ENCODE peak calls at places on chromosomes 11 and 22, in five cellular contexts. One of them, this sample, is unnamed.

GRCh38 chr22:31637938-31638618 is 23.9 kb downstream of the PISD start:
- DNase-seq in stimulated activated CD4-positive, alpha-beta T cell treated with anti-CD3 and anti-CD28 coated beads, Interleukin-15, amount 100 ng/mL, for 1 hour: no peak
- DNase-seq in uterus: no peak
- DNase-seq in GM20000: peak
- DNase-seq in cardiac muscle cell: peak
- DNase-seq in this sample: no peak

GRCh38 chr22:19295733-19296132 is 4.2 kb upstream of the CLTCL1 start:
- DNase-seq in stimulated activated CD4-positive, alpha-beta T cell treated with anti-CD3 and anti-CD28 coated beads, Interleukin-15, amount 100 ng/mL, for 1 hour: no peak
- DNase-seq in uterus: no peak
- DNase-seq in GM20000: no peak
- DNase-seq in cardiac muscle cell: no peak
- DNase-seq in this sample: no peak

GRCh38 chr11:126893796-126894195 is 106.8 kb downstream of the KIRREL3 start:
- DNase-seq in stimulated activated CD4-positive, alpha-beta T cell treated with anti-CD3 and anti-CD28 coated beads, Interleukin-15, amount 100 ng/mL, for 1 hour: no peak
- DNase-seq in uterus: no peak
- DNase-seq in GM20000: no peak
- DNase-seq in cardiac muscle cell: no peak
- DNase-seq in this sample: no peak

GRCh38 chr11:62603771-62604170 is 2.1 kb upstream of the MTA2 start:
- DNase-seq in stimulated activated CD4-positive, alpha-beta T cell treated with anti-CD3 and anti-CD28 coated beads, Interleukin-15, amount 100 ng/mL, for 1 hour: no peak
- DNase-seq in uterus: no peak
- DNase-seq in GM20000: no peak
- DNase-seq in cardiac muscle cell: no peak
- DNase-seq in this sample: no peak

GRCh38 chr22:20663941-20664593 is 109.8 kb upstream of the SERPIND1 start:
- DNase-seq in stimulated activated CD4-positive, alpha-beta T cell treated with anti-CD3 and anti-CD28 coated beads, Interleukin-15, amount 100 ng/mL, for 1 hour: no peak
- DNase-seq in uterus: no peak
- DNase-seq in GM20000: no peak
- DNase-seq in cardiac muscle cell: no peak
- DNase-seq in this sample: no peak

GRCh38 chr11:35981581-35981980 is 37.7 kb downstream of the LDLRAD3 start:
- DNase-seq in stimulated activated CD4-positive, alpha-beta T cell treated with anti-CD3 and anti-CD28 coated beads, Interleukin-15, amount 100 ng/mL, for 1 hour: no peak
- DNase-seq in uterus: peak
- DNase-seq in GM20000: no peak
- DNase-seq in cardiac muscle cell: peak
- DNase-seq in this sample: no peak

GRCh38 chr11:93279911-93280347 is 50.6 kb upstream of the DEUP1 start:
- DNase-seq in stimulated activated CD4-positive, alpha-beta T cell treated with anti-CD3 and anti-CD28 coated beads, Interleukin-15, amount 100 ng/mL, for 1 hour: no peak
- DNase-seq in uterus: no peak
- DNase-seq in GM20000: peak
- DNase-seq in cardiac muscle cell: no peak
- DNase-seq in this sample: peak

GRCh38 chr11:109865558-109866186 is 227.5 kb upstream of the ZC3H12C start:
- DNase-seq in stimulated activated CD4-positive, alpha-beta T cell treated with anti-CD3 and anti-CD28 coated beads, Interleukin-15, amount 100 ng/mL, for 1 hour: no peak
- DNase-seq in uterus: no peak
- DNase-seq in GM20000: no peak
- DNase-seq in cardiac muscle cell: no peak
- DNase-seq in this sample: peak

GRCh38 chr22:29269230-29269604 is 1.1 kb downstream of the EWSR1 start:
- DNase-seq in stimulated activated CD4-positive, alpha-beta T cell treated with anti-CD3 and anti-CD28 coated beads, Interleukin-15, amount 100 ng/mL, for 1 hour: no peak
- DNase-seq in uterus: no peak
- DNase-seq in GM20000: no peak
- DNase-seq in cardiac muscle cell: peak
- DNase-seq in this sample: no peak

GRCh38 chr22:42909363-42910058 is 52.4 kb upstream of the ARFGAP3 start:
- DNase-seq in stimulated activated CD4-positive, alpha-beta T cell treated with anti-CD3 and anti-CD28 coated beads, Interleukin-15, amount 100 ng/mL, for 1 hour: no peak
- DNase-seq in uterus: no peak
- DNase-seq in GM20000: no peak
- DNase-seq in cardiac muscle cell: no peak
- DNase-seq in this sample: no peak

GRCh38 chr11:82533628-82534353 is 199.9 kb downstream of the FAM181B start:
- DNase-seq in stimulated activated CD4-positive, alpha-beta T cell treated with anti-CD3 and anti-CD28 coated beads, Interleukin-15, amount 100 ng/mL, for 1 hour: no peak
- DNase-seq in uterus: no peak
- DNase-seq in GM20000: no peak
- DNase-seq in cardiac muscle cell: no peak
- DNase-seq in this sample: no peak

GRCh38 chr11:37502202-37502601 is 904.2 kb upstream of the RAG2 start:
- DNase-seq in stimulated activated CD4-positive, alpha-beta T cell treated with anti-CD3 and anti-CD28 coated beads, Interleukin-15, amount 100 ng/mL, for 1 hour: no peak
- DNase-seq in uterus: no peak
- DNase-seq in GM20000: peak
- DNase-seq in cardiac muscle cell: peak
- DNase-seq in this sample: no peak

GRCh38 chr11:28636033-28636432 is 527.8 kb downstream of the METTL15 start:
- DNase-seq in stimulated activated CD4-positive, alpha-beta T cell treated with anti-CD3 and anti-CD28 coated beads, Interleukin-15, amount 100 ng/mL, for 1 hour: no peak
- DNase-seq in uterus: no peak
- DNase-seq in GM20000: no peak
- DNase-seq in cardiac muscle cell: no peak
- DNase-seq in this sample: no peak

GRCh38 chr11:75891947-75892739 is 77.1 kb downstream of the UVRAG start:
- DNase-seq in stimulated activated CD4-positive, alpha-beta T cell treated with anti-CD3 and anti-CD28 coated beads, Interleukin-15, amount 100 ng/mL, for 1 hour: no peak
- DNase-seq in uterus: no peak
- DNase-seq in GM20000: peak
- DNase-seq in cardiac muscle cell: no peak
- DNase-seq in this sample: no peak

GRCh38 chr11:35717043-35717442 is 54.5 kb downstream of the TRIM44 start:
- DNase-seq in stimulated activated CD4-positive, alpha-beta T cell treated with anti-CD3 and anti-CD28 coated beads, Interleukin-15, amount 100 ng/mL, for 1 hour: no peak
- DNase-seq in uterus: no peak
- DNase-seq in GM20000: peak
- DNase-seq in cardiac muscle cell: no peak
- DNase-seq in this sample: no peak

GRCh38 chr11:103480421-103480820 is 371.2 kb downstream of the DYNC2H1 start:
- DNase-seq in stimulated activated CD4-positive, alpha-beta T cell treated with anti-CD3 and anti-CD28 coated beads, Interleukin-15, amount 100 ng/mL, for 1 hour: no peak
- DNase-seq in uterus: no peak
- DNase-seq in GM20000: no peak
- DNase-seq in cardiac muscle cell: no peak
- DNase-seq in this sample: peak

GRCh38 chr11:112016765-112017356 is 8.3 kb upstream of the DLAT start:
- DNase-seq in stimulated activated CD4-positive, alpha-beta T cell treated with anti-CD3 and anti-CD28 coated beads, Interleukin-15, amount 100 ng/mL, for 1 hour: no peak
- DNase-seq in uterus: no peak
- DNase-seq in GM20000: no peak
- DNase-seq in cardiac muscle cell: peak
- DNase-seq in this sample: peak

GRCh38 chr22:48758021-48758561 is 1069.6 kb downstream of the BRD1 start:
- DNase-seq in stimulated activated CD4-positive, alpha-beta T cell treated with anti-CD3 and anti-CD28 coated beads, Interleukin-15, amount 100 ng/mL, for 1 hour: no peak
- DNase-seq in uterus: no peak
- DNase-seq in GM20000: no peak
- DNase-seq in cardiac muscle cell: no peak
- DNase-seq in this sample: no peak

GRCh38 chr11:13983081-13983751 is 20.7 kb downstream of the SPON1 start:
- DNase-seq in stimulated activated CD4-positive, alpha-beta T cell treated with anti-CD3 and anti-CD28 coated beads, Interleukin-15, amount 100 ng/mL, for 1 hour: no peak
- DNase-seq in uterus: peak
- DNase-seq in GM20000: no peak
- DNase-seq in cardiac muscle cell: no peak
- DNase-seq in this sample: no peak

GRCh38 chr11:8870461-8871282 is 40.3 kb upstream of the AKIP1 start:
- DNase-seq in stimulated activated CD4-positive, alpha-beta T cell treated with anti-CD3 and anti-CD28 coated beads, Interleukin-15, amount 100 ng/mL, for 1 hour: no peak
- DNase-seq in uterus: peak
- DNase-seq in GM20000: peak
- DNase-seq in cardiac muscle cell: peak
- DNase-seq in this sample: peak

GRCh38 chr11:128424867-128425285 is 162.5 kb downstream of the ETS1 start:
- DNase-seq in stimulated activated CD4-positive, alpha-beta T cell treated with anti-CD3 and anti-CD28 coated beads, Interleukin-15, amount 100 ng/mL, for 1 hour: no peak
- DNase-seq in uterus: peak
- DNase-seq in GM20000: no peak
- DNase-seq in cardiac muscle cell: peak
- DNase-seq in this sample: no peak

GRCh38 chr11:117076941-117077659 is 21.1 kb downstream of the SIK3 start:
- DNase-seq in stimulated activated CD4-positive, alpha-beta T cell treated with anti-CD3 and anti-CD28 coated beads, Interleukin-15, amount 100 ng/mL, for 1 hour: no peak
- DNase-seq in uterus: no peak
- DNase-seq in GM20000: no peak
- DNase-seq in cardiac muscle cell: no peak
- DNase-seq in this sample: no peak